ENCODE peak calls at places on chromosomes 2 and 18, in five cellular contexts. G is amniotic epithelial cell; X is GM03348; L is CD8-positive, alpha-beta T cell; S is NCI-H748 treated with DMSO at 0.1 percent for 48 hours. Q is an unnamed sample.

GRCh38 chr2:205372141-205372540 is 310.2 kb upstream of the NRP2 start:
- DNase-seq in G (peak), X (no peak), L (no peak), S (no peak), Q (no peak)

GRCh38 chr2:85758361-85759256 is 4.8 kb downstream of the ATOH8 start:
- DNase-seq in G (no peak), X (no peak), L (no peak), S (no peak), Q (no peak)

GRCh38 chr2:9234680-9235387 is 28.2 kb downstream of the ASAP2 start:
- DNase-seq in G (peak), X (peak), L (no peak), S (no peak), Q (peak)

GRCh38 chr2:105179469-105180372 is 61.8 kb upstream of the GPR45 start:
- DNase-seq in G (peak), X (peak), L (no peak), S (peak), Q (peak)

GRCh38 chr2:234444888-234445287 is 52.0 kb downstream of the ARL4C start:
- DNase-seq in G (peak), X (peak), L (peak), S (no peak), Q (peak)

GRCh38 chr18:10122116-10122515 is 208.3 kb downstream of the VAPA start:
- DNase-seq in G (peak), X (peak), L (no peak), S (peak), Q (peak)

GRCh38 chr18:35039633-35040032 is 1.6 kb upstream of the MAPRE2 start:
- DNase-seq in G (peak), X (no peak), L (no peak), S (no peak), Q (peak)

GRCh38 chr2:240624950-240625621 is at the start of gene GPR35:
- DNase-seq in G (peak), X (peak), L (peak), S (no peak), Q (peak)

GRCh38 chr2:71685941-71686611 is 232.7 kb downstream of the DYSF start:
- DNase-seq in G (no peak), X (no peak), L (no peak), S (no peak), Q (no peak)

GRCh38 chr2:239630618-239631286 is 229.9 kb upstream of the HDAC4 start:
- DNase-seq in G (peak), X (peak), L (no peak), S (no peak), Q (no peak)

GRCh38 chr2:108937367-108938017 is 51.5 kb downstream of the EDAR start:
- DNase-seq in G (no peak), X (no peak), L (no peak), S (no peak), Q (no peak)

GRCh38 chr2:65654496-65654895 is 222.1 kb upstream of the SPRED2 start:
- DNase-seq in G (no peak), X (no peak), L (no peak), S (no peak), Q (no peak)

GRCh38 chr2:67498931-67499330 is 101.8 kb downstream of the ETAA1 start:
- DNase-seq in G (peak), X (no peak), L (no peak), S (no peak), Q (no peak)

GRCh38 chr2:1790996-1791395 is 46.7 kb upstream of the PXDN start:
- DNase-seq in G (peak), X (no peak), L (no peak), S (no peak), Q (no peak)

GRCh38 chr2:196289000-196289399 is 117.6 kb upstream of the STK17B start:
- DNase-seq in G (no peak), X (no peak), L (no peak), S (no peak), Q (no peak)

GRCh38 chr2:176562359-176563043 is 293.3 kb downstream of the MTX2 start:
- DNase-seq in G (peak), X (peak), L (no peak), S (no peak), Q (no peak)

GRCh38 chr2:75896779-75897366 is 186.2 kb upstream of the GCFC2 start:
- DNase-seq in G (peak), X (no peak), L (no peak), S (peak), Q (peak)

GRCh38 chr18:47204908-47205522 is 28.9 kb upstream of the IER3IP1 start:
- DNase-seq in G (peak), X (peak), L (peak), S (no peak), Q (peak)

GRCh38 chr2:178275600-178275999 is 81.3 kb downstream of the OSBPL6 start:
- DNase-seq in G (no peak), X (no peak), L (no peak), S (no peak), Q (no peak)

GRCh38 chr2:20015482-20016083 is 3.1 kb upstream of the MATN3 start:
- DNase-seq in G (peak), X (peak), L (no peak), S (peak), Q (peak)

GRCh38 chr2:178152977-178153376 is 40.7 kb downstream of the RBM45 start:
- DNase-seq in G (no peak), X (no peak), L (no peak), S (no peak), Q (peak)

GRCh38 chr2:237729681-237730475 is 68.7 kb upstream of the RBM44 start:
- DNase-seq in G (peak), X (peak), L (no peak), S (no peak), Q (no peak)

GRCh38 chr18:41121116-41121826 is 833.8 kb upstream of the PIK3C3 start:
- DNase-seq in G (peak), X (no peak), L (no peak), S (no peak), Q (no peak)

GRCh38 chr2:8882094-8882493 is 44.7 kb upstream of the KIDINS220 start:
- DNase-seq in G (peak), X (peak), L (no peak), S (no peak), Q (peak)

GRCh38 chr2:28780496-28780895 is 28.9 kb downstream of the PPP1CB start:
- DNase-seq in G (no peak), X (no peak), L (no peak), S (no peak), Q (no peak)

GRCh38 chr18:76656925-76657324 is 161.9 kb upstream of the ZNF516 start:
- DNase-seq in G (no peak), X (no peak), L (no peak), S (no peak), Q (no peak)

GRCh38 chr2:240506406-240507059 is 51.3 kb downstream of the ANKMY1 start:
- DNase-seq in G (no peak), X (no peak), L (peak), S (no peak), Q (no peak)

GRCh38 chr2:135903650-135904049 is 27.4 kb upstream of the MCM6 start:
- DNase-seq in G (no peak), X (no peak), L (no peak), S (no peak), Q (no peak)

GRCh38 chr2:74880054-74880728 is 46.3 kb downstream of the HK2 start:
- DNase-seq in G (no peak), X (no peak), L (no peak), S (no peak), Q (no peak)

GRCh38 chr2:61814761-61815160 is 39.1 kb downstream of the FAM161A start:
- DNase-seq in G (no peak), X (no peak), L (no peak), S (no peak), Q (no peak)

GRCh38 chr2:45274190-45274926 is 265.1 kb upstream of the SIX2 start:
- DNase-seq in G (no peak), X (no peak), L (no peak), S (peak), Q (peak)

GRCh38 chr2:111054791-111055627 is 65.7 kb upstream of the BCL2L11 start:
- DNase-seq in G (no peak), X (no peak), L (no peak), S (no peak), Q (no peak)

Q was measured in small intestine.